ENCODE peak calls at places on chromosomes 16 and 17, in four cellular contexts. X, I, U and H are unnamed samples.
A peak's percentile ranks its signal among the peaks of the same experiment; 100 is the strongest.

GRCh38 chr16:9112166-9112843 is 20.9 kb downstream of the HAPSTR1 start:
- DNase-seq in I (no peak), X (no peak), U (no peak), H (no peak)

GRCh38 chr17:74566132-74566753 is 1.1 kb downstream of the CD300H start:
- DNase-seq in U (no peak), I (peak; percentile 88), X (peak; percentile 85), H (peak; percentile 70)

GRCh38 chr17:17859909-17860760 is 23.3 kb upstream of the SREBF1 start:
- DNase-seq in X (peak; percentile 86), I (peak; percentile 82), U (peak; percentile 38), H (peak; percentile 65)

GRCh38 chr16:1610841-1611653 is 825 bp downstream of the IFT140 start:
- DNase-seq in U (no peak), I (no peak), X (no peak), H (no peak)

GRCh38 chr17:43851744-43852143 is 4.8 kb downstream of the CD300LG start:
- DNase-seq in X (no peak), I (no peak), U (no peak), H (peak; percentile 27)

GRCh38 chr17:43702636-43703035 is 40.9 kb upstream of the MEOX1 start:
- DNase-seq in I (peak; percentile 87), X (peak; percentile 75), U (no peak), H (peak; percentile 79)

GRCh38 chr16:13060932-13061331 is 159.5 kb downstream of the SHISA9 start:
- DNase-seq in U (no peak), I (no peak), X (no peak), H (peak; percentile 72)

GRCh38 chr16:86609115-86609514 is 30.8 kb downstream of the FOXL1 start:
- DNase-seq in U (peak; percentile 94), X (no peak), I (no peak), H (peak; percentile 96)

GRCh38 chr16:85975421-85976100 is 76.6 kb downstream of the IRF8 start:
- DNase-seq in U (no peak), I (no peak), X (no peak), H (no peak)

GRCh38 chr16:85220125-85220839 is 108.0 kb upstream of the CIBAR2 start:
- DNase-seq in I (no peak), X (no peak), U (peak; percentile 85), H (no peak)

GRCh38 chr16:81779540-81780320 is 639 bp downstream of the PLCG2 start:
- DNase-seq in X (peak; percentile 58), U (no peak), I (no peak), H (no peak)

GRCh38 chr16:65032397-65032796 is 89.5 kb downstream of the CDH11 start:
- DNase-seq in I (no peak), U (peak; percentile 62), X (no peak), H (no peak)

GRCh38 chr16:19348578-19349315 is 63.2 kb downstream of the CLEC19A start:
- DNase-seq in X (peak; percentile 66), I (peak; percentile 77), U (no peak), H (peak; percentile 86)

GRCh38 chr17:17837966-17838962 is 1.5 kb upstream of the SREBF1 start:
- DNase-seq in U (peak; percentile 24), X (peak; percentile 72), I (peak; percentile 93), H (peak; percentile 96)

GRCh38 chr17:48954300-48954755 is 9.7 kb upstream of the SNF8 start:
- DNase-seq in U (peak; percentile 49), I (peak; percentile 84), X (peak; percentile 70), H (peak; percentile 78)

GRCh38 chr16:84055366-84055765 is 12.8 kb upstream of the SLC38A8 start:
- DNase-seq in X (no peak), U (no peak), I (no peak), H (no peak)

GRCh38 chr17:34367486-34368270 is 4.6 kb upstream of the CCL1 start:
- DNase-seq in U (no peak), X (peak; percentile 32), I (peak; percentile 18), H (no peak)

GRCh38 chr17:67385122-67385988 is 8.3 kb downstream of the PITPNC1 start:
- DNase-seq in I (no peak), U (no peak), X (no peak), H (peak; percentile 50)

GRCh38 chr17:35286120-35286781 is 43.4 kb downstream of the SLFN5 start:
- DNase-seq in X (no peak), U (peak; percentile 20), I (no peak), H (peak; percentile 5)

GRCh38 chr17:55830699-55831098 is 79.8 kb downstream of the PCTP start:
- DNase-seq in X (no peak), U (no peak), I (no peak), H (no peak)

GRCh38 chr17:81179861-81180260 is 13.8 kb upstream of the AATK start:
- DNase-seq in X (no peak), U (no peak), I (no peak), H (no peak)

GRCh38 chr17:77439382-77440013 is 298.7 kb downstream of the SEC14L1 start:
- DNase-seq in X (no peak), I (no peak), U (no peak), H (no peak)

GRCh38 chr17:42682400-42683384 is at the start of gene CNTNAP1:
- DNase-seq in X (peak; percentile 77), I (peak; percentile 80), U (peak; percentile 84), H (peak; percentile 76)

GRCh38 chr16:20906225-20906870 is 5.8 kb downstream of the LYRM1 start:
- DNase-seq in X (no peak), U (peak; percentile 85), I (no peak), H (no peak)

GRCh38 chr16:57773680-57774295 is 28.5 kb downstream of the KIFC3 start:
- DNase-seq in U (peak; percentile 77), I (no peak), X (no peak), H (no peak)

GRCh38 chr16:66490774-66491715 is 58.9 kb downstream of the TK2 start:
- DNase-seq in I (no peak), U (no peak), X (no peak), H (no peak)
- H3K56ac ChIP-seq in I (no peak overlapping the region), U (no peak overlapping the region), X (no peak overlapping the region), H (no peak overlapping the region)

DNA sequence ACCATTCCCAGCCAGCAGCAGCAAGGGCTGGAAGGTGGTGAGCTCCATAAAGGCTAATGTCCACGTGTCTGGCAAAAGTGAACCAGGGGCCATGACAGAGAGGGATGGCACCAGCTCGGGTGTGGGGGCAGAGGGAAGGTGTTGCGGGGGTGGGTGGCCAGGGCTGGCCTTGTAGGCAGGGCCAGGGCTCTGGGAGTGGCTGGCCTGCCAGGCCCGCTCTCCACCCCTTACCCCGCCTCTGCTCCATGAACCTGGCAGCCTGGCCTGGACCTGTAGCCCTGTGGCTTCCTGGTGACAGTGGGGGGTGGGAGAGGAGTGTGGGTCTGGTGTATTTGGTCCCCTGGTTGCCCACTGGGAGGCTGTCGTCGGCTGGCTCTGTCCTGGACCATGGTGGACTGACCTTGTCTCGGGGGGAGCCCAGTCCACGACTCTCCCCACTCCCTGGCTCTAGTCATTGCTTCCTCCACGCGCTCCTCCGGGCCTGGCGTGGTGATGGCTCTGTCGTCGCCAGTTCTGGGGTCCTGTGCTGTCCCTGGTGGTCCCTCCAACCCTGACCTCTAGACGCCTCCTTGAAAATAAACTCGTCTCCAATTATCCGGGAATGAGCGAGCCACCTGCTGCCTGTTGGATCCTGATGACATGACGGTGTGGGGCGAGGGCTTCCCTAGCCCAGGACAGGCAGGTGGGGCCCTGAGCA is 50.0 kb downstream of the ENGASE start:
- DNase-seq in I (no peak), X (no peak), U (no peak), H (no peak)
- H3K56ac ChIP-seq in I (no peak overlapping the region), X (no peak overlapping the region), U (no peak overlapping the region), H (no peak overlapping the region)

DNA sequence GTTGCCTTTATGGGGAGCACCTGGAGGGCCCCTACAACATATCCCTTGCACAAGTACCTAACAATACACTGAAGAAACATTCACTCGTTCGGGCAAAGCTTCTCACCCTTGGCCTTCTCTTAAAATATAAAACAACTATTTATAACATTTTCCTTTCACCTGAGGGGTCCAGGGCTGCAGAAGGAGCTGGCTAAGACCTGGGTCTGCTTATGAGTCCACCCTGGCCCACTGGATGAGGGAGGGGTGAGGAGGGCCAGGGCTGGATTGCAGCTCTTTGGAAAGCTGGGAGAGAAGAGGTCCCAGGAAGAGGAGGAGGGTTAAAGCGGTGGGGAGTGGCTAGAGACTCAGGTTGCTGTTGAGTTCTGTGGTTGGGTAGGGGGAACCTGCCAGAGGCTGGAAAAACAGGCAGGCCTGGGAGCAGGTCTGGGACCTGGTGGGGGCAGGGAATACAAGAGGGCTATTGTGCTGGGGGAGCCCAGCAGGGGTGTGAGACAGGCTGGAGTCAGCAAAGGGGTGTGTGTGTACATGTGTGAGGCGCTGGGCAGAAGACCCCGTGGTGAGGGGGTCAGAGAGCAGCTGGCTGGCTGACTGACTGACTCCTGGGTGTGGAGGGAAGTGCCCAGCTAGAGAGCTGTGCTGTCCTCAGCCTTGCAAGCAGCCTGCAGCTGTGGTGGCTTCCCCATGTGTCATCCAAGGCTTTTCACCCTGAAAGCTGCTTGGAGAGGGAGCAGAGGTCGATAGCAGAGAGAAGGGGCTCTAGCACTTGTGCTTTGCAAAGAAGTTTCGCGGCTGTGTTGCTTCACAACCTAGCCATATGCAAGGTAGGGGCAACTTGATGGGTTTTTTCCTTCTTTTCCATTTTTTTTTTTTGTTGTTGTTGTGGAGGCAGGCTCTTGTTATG is 10.2 kb upstream of the MRC2 start:
- DNase-seq in I (peak; percentile 91), U (peak; percentile 56), X (peak; percentile 74), H (peak; percentile 100)
- H3K56ac ChIP-seq in I (no peak overlapping the region), U (no peak overlapping the region), X (no peak overlapping the region), H (peak overlapping the region; percentile 86)

GRCh38 chr16:3220839-3221238 is 14.1 kb downstream of the ZNF200 start:
- DNase-seq in I (no peak), X (no peak), U (no peak), H (no peak)
- H3K56ac ChIP-seq in I (no peak overlapping the region), X (no peak overlapping the region), U (no peak overlapping the region), H (no peak overlapping the region)